ENCODE peak calls at places on chromosomes 1 and 21, in five cellular contexts. One of them, this sample, is unnamed.
A peak's percentile ranks its signal among the peaks of the same experiment; 100 is the strongest.

GRCh38 chr1:230145953-230146476 is 79.0 kb downstream of the GALNT2 start:
- DNase-seq in endothelial cell of umbilical vein: no peak
- DNase-seq in hepatocyte: no peak
- DNase-seq in PC-9: no peak
- DNase-seq in H1: no peak
- DNase-seq in this sample: no peak

GRCh38 chr21:35139382-35139715 is 90.2 kb upstream of the RUNX1 start:
- DNase-seq in endothelial cell of umbilical vein: no peak
- DNase-seq in PC-9: no peak
- DNase-seq in H1: no peak
- DNase-seq in hepatocyte: no peak
- DNase-seq in this sample: no peak

GRCh38 chr1:24383381-24383940 is 30.1 kb downstream of the STPG1 start:
- DNase-seq in H1: no peak
- DNase-seq in endothelial cell of umbilical vein: no peak
- DNase-seq in PC-9: no peak
- DNase-seq in hepatocyte: no peak
- DNase-seq in this sample: no peak

GRCh38 chr1:116878804-116879477 is 30.8 kb upstream of the PTGFRN start:
- DNase-seq in PC-9: peak; percentile 33
- DNase-seq in hepatocyte: peak; percentile 42
- DNase-seq in H1: peak; percentile 54
- DNase-seq in endothelial cell of umbilical vein: peak; percentile 72
- DNase-seq in this sample: peak; percentile 92

GRCh38 chr1:51976831-51977602 is 13.5 kb downstream of the RAB3B start:
- DNase-seq in H1: no peak
- DNase-seq in hepatocyte: peak; percentile 44
- DNase-seq in endothelial cell of umbilical vein: no peak
- DNase-seq in PC-9: peak; percentile 68
- DNase-seq in this sample: no peak

GRCh38 chr21:38804617-38805281 is 980 bp upstream of the ETS2 start:
- DNase-seq in PC-9: peak; percentile 70
- DNase-seq in H1: peak; percentile 76
- DNase-seq in endothelial cell of umbilical vein: peak; percentile 72
- DNase-seq in hepatocyte: peak; percentile 88
- DNase-seq in this sample: no peak

GRCh38 chr1:41420877-41421276 is 59.6 kb downstream of the FOXO6 start:
- DNase-seq in H1: no peak
- DNase-seq in endothelial cell of umbilical vein: no peak
- DNase-seq in PC-9: no peak
- DNase-seq in hepatocyte: no peak
- DNase-seq in this sample: no peak

GRCh38 chr1:201745023-201745422 is 83.9 kb upstream of the IPO9 start:
- DNase-seq in endothelial cell of umbilical vein: no peak
- DNase-seq in H1: no peak
- DNase-seq in PC-9: peak; percentile 67
- DNase-seq in hepatocyte: no peak
- DNase-seq in this sample: peak; percentile 26

GRCh38 chr1:153717330-153717729 is 10.5 kb upstream of the INTS3 start:
- DNase-seq in endothelial cell of umbilical vein: no peak
- DNase-seq in hepatocyte: no peak
- DNase-seq in H1: no peak
- DNase-seq in PC-9: no peak
- DNase-seq in this sample: no peak

GRCh38 chr1:167165948-167166702 is 54.6 kb upstream of the POU2F1 start:
- DNase-seq in H1: peak; percentile 77
- DNase-seq in hepatocyte: peak; percentile 72
- DNase-seq in PC-9: no peak
- DNase-seq in endothelial cell of umbilical vein: no peak
- DNase-seq in this sample: no peak

GRCh38 chr1:178931843-178932551 is 61.1 kb upstream of the ANGPTL1 start:
- DNase-seq in H1: no peak
- DNase-seq in endothelial cell of umbilical vein: no peak
- DNase-seq in hepatocyte: peak; percentile 73
- DNase-seq in PC-9: no peak
- DNase-seq in this sample: no peak

GRCh38 chr1:37474697-37475379 is 458 bp downstream of the ZC3H12A start:
- DNase-seq in endothelial cell of umbilical vein: no peak
- DNase-seq in PC-9: no peak
- DNase-seq in H1: no peak
- DNase-seq in hepatocyte: no peak
- DNase-seq in this sample: no peak

GRCh38 chr1:38624341-38625039 is 235.1 kb downstream of the RRAGC start:
- DNase-seq in endothelial cell of umbilical vein: no peak
- DNase-seq in PC-9: no peak
- DNase-seq in hepatocyte: no peak
- DNase-seq in H1: no peak
- DNase-seq in this sample: no peak

GRCh38 chr1:107139833-107140702 is 771 bp upstream of the NTNG1 start:
- DNase-seq in PC-9: no peak
- DNase-seq in H1: peak; percentile 75
- DNase-seq in endothelial cell of umbilical vein: peak; percentile 3
- DNase-seq in hepatocyte: peak; percentile 68
- DNase-seq in this sample: peak; percentile 70

GRCh38 chr1:160460683-160461287 is 60.4 kb downstream of the VANGL2 start:
- DNase-seq in PC-9: no peak
- DNase-seq in hepatocyte: no peak
- DNase-seq in endothelial cell of umbilical vein: peak; percentile 10
- DNase-seq in H1: no peak
- DNase-seq in this sample: no peak

GRCh38 chr1:158353333-158354038 is at the start of gene CD1E:
- DNase-seq in H1: no peak
- DNase-seq in PC-9: no peak
- DNase-seq in endothelial cell of umbilical vein: no peak
- DNase-seq in hepatocyte: no peak
- DNase-seq in this sample: no peak

GRCh38 chr1:15848143-15848928 is 829 bp downstream of the SPEN start:
- DNase-seq in endothelial cell of umbilical vein: peak; percentile 52
- DNase-seq in PC-9: no peak
- DNase-seq in H1: peak; percentile 67
- DNase-seq in hepatocyte: peak; percentile 58
- DNase-seq in this sample: peak; percentile 25

GRCh38 chr1:167627865-167628641 is 2.0 kb upstream of the RCSD1 start:
- DNase-seq in H1: no peak
- DNase-seq in endothelial cell of umbilical vein: no peak
- DNase-seq in PC-9: peak; percentile 57
- DNase-seq in hepatocyte: no peak
- DNase-seq in this sample: no peak

GRCh38 chr1:6246497-6247295 is 2.7 kb downstream of the HES3 start:
- DNase-seq in hepatocyte: peak; percentile 87
- DNase-seq in endothelial cell of umbilical vein: peak; percentile 58
- DNase-seq in H1: peak; percentile 96
- DNase-seq in PC-9: no peak
- DNase-seq in this sample: peak; percentile 47

GRCh38 chr1:160494620-160495019 is 28.4 kb downstream of the SLAMF6 start:
- DNase-seq in PC-9: no peak
- DNase-seq in H1: peak; percentile 53
- DNase-seq in endothelial cell of umbilical vein: no peak
- DNase-seq in hepatocyte: peak; percentile 14
- DNase-seq in this sample: no peak

GRCh38 chr1:184069675-184070074 is 18.1 kb downstream of the TSEN15 start:
- DNase-seq in PC-9: no peak
- DNase-seq in endothelial cell of umbilical vein: no peak
- DNase-seq in H1: no peak
- DNase-seq in hepatocyte: no peak
- DNase-seq in this sample: no peak

GRCh38 chr1:165851034-165851658 is 23.7 kb downstream of the UCK2 start:
- DNase-seq in endothelial cell of umbilical vein: no peak
- DNase-seq in hepatocyte: no peak
- DNase-seq in PC-9: no peak
- DNase-seq in H1: no peak
- DNase-seq in this sample: peak; percentile 92

GRCh38 chr1:100719490-100719889 is at the start of gene VCAM1:
- DNase-seq in hepatocyte: peak; percentile 36
- DNase-seq in PC-9: no peak
- DNase-seq in endothelial cell of umbilical vein: peak; percentile 42
- DNase-seq in H1: peak; percentile 49
- DNase-seq in this sample: no peak

GRCh38 chr1:74531807-74532206 is 19.4 kb upstream of the LRRC53 start:
- DNase-seq in endothelial cell of umbilical vein: no peak
- DNase-seq in PC-9: no peak
- DNase-seq in H1: no peak
- DNase-seq in hepatocyte: no peak
- DNase-seq in this sample: no peak

GRCh38 chr21:41407541-41408460 is 18.2 kb upstream of the MX1 start:
- DNase-seq in H1: no peak
- DNase-seq in PC-9: no peak
- DNase-seq in hepatocyte: no peak
- DNase-seq in endothelial cell of umbilical vein: no peak
- DNase-seq in this sample: no peak

GRCh38 chr1:70455291-70455690 is 44.2 kb downstream of the CTH start:
- DNase-seq in PC-9: no peak
- DNase-seq in endothelial cell of umbilical vein: no peak
- DNase-seq in H1: no peak
- DNase-seq in hepatocyte: no peak
- DNase-seq in this sample: no peak

GRCh38 chr1:77513839-77514763 is 168.4 kb downstream of the ZZZ3 start:
- DNase-seq in H1: no peak
- DNase-seq in PC-9: no peak
- DNase-seq in hepatocyte: no peak
- DNase-seq in endothelial cell of umbilical vein: peak; percentile 88
- DNase-seq in this sample: peak; percentile 32

GRCh38 chr1:152049291-152050073 is 12.7 kb upstream of the S100A11 start:
- DNase-seq in endothelial cell of umbilical vein: no peak
- DNase-seq in PC-9: peak; percentile 65
- DNase-seq in H1: no peak
- DNase-seq in hepatocyte: no peak
- DNase-seq in this sample: peak; percentile 82

GRCh38 chr1:22018583-22019559 is 17.4 kb downstream of the CELA3A start:
- DNase-seq in endothelial cell of umbilical vein: peak; percentile 78
- DNase-seq in PC-9: peak; percentile 95
- DNase-seq in hepatocyte: no peak
- DNase-seq in H1: no peak
- DNase-seq in this sample: peak; percentile 93
- TF ChIP-seq CTCF in endothelial cell of umbilical vein: peak; percentile 26
- TF ChIP-seq CTCF in PC-9: peak; percentile 43
- TF ChIP-seq CTCF in hepatocyte: peak; percentile 25
- TF ChIP-seq CTCF in H1: peak; percentile 50
- TF ChIP-seq CTCF in this sample: peak; percentile 18

GRCh38 chr1:112633628-112634027 is 14.0 kb downstream of the CAPZA1 start:
- DNase-seq in H1: no peak
- DNase-seq in endothelial cell of umbilical vein: no peak
- DNase-seq in PC-9: no peak
- DNase-seq in hepatocyte: no peak
- DNase-seq in this sample: no peak

GRCh38 chr1:112634367-112634766 is 14.7 kb downstream of the CAPZA1 start:
- DNase-seq in endothelial cell of umbilical vein: no peak
- DNase-seq in H1: no peak
- DNase-seq in hepatocyte: no peak
- DNase-seq in PC-9: no peak
- DNase-seq in this sample: no peak

GRCh38 chr1:112636597-112637256 is 17.1 kb downstream of the CAPZA1 start:
- DNase-seq in endothelial cell of umbilical vein: peak; percentile 63
- DNase-seq in H1: no peak
- DNase-seq in hepatocyte: no peak
- DNase-seq in PC-9: no peak
- DNase-seq in this sample: no peak

GRCh38 chr1:112638109-112638426 is 18.4 kb downstream of the CAPZA1 start:
- DNase-seq in PC-9: no peak
- DNase-seq in hepatocyte: no peak
- DNase-seq in H1: no peak
- DNase-seq in endothelial cell of umbilical vein: no peak
- DNase-seq in this sample: peak; percentile 43

GRCh38 chr1:112637257-112638108 is 17.9 kb downstream of the CAPZA1 start:
- DNase-seq in PC-9: peak; percentile 69
- DNase-seq in endothelial cell of umbilical vein: no peak
- DNase-seq in H1: no peak
- DNase-seq in hepatocyte: no peak
- DNase-seq in this sample: peak; percentile 68
- H3K4me2 ChIP-seq in PC-9: peak overlapping the region; percentile 28
- H3K4me2 ChIP-seq in endothelial cell of umbilical vein: peak overlapping the region; percentile 82
- H3K4me2 ChIP-seq in H1: no peak overlapping the region
- H3K4me2 ChIP-seq in hepatocyte: peak overlapping the region; percentile 6
- H3K4me2 ChIP-seq in this sample: peak overlapping the region; percentile 71

DNA sequence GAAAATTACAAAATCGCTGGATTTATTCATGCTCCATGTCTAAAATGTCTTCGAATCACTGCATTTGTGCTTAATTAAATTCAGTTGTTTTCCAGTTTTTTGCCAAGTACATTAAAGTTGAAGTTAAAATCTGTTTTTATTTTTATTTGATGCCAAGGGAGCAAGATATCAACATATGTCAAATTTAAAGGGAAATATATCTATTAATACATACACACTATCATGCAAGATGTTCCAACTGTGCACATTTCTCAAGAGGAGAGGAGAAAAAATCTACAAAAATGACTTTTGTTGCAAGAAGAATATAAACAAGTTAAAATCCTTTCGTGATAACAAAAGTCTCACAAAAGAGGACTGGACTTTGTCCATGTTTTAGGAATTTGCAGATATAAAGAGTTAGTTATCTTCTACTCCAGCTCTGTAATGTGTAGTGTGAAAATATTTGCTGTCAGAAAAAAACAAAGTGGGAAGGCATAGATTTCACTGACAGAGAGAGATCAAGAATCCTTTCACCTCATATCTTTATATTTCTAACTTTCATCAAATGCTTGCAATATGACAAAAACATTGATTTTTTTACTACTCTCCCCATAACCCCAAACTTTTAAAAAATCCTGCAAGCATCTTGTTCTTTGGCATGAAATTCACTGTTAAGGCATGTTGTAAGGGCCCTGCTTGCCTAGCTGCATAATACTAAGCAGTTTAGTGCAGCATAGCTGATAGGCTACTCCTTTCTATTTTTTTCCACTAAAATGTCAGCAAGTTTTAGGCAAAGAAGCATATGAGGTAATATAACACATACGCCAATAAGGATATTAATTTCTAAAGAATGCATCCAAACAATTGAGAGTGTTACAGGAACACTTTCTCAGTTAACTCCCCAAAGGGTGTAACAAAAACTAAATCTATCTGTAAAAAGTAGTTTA is 340.2 kb upstream of the ADAMTS5 start:
- DNase-seq in endothelial cell of umbilical vein: no peak
- DNase-seq in hepatocyte: no peak
- DNase-seq in H1: no peak
- DNase-seq in PC-9: no peak
- DNase-seq in this sample: no peak
- H2AFZ ChIP-seq in endothelial cell of umbilical vein: no peak overlapping the region
- H2AFZ ChIP-seq in hepatocyte: no peak overlapping the region
- H2AFZ ChIP-seq in H1: no peak overlapping the region
- H2AFZ ChIP-seq in PC-9: no peak overlapping the region
- H2AFZ ChIP-seq in this sample: no peak overlapping the region

GRCh38 chr1:239954836-239955235 is 136.8 kb upstream of the FMN2 start:
- DNase-seq in H1: no peak
- DNase-seq in endothelial cell of umbilical vein: no peak
- DNase-seq in PC-9: no peak
- DNase-seq in hepatocyte: no peak
- DNase-seq in this sample: no peak

GRCh38 chr1:239947789-239948188 is 143.9 kb upstream of the FMN2 start:
- DNase-seq in PC-9: no peak
- DNase-seq in H1: no peak
- DNase-seq in hepatocyte: no peak
- DNase-seq in endothelial cell of umbilical vein: no peak
- DNase-seq in this sample: no peak

GRCh38 chr1:239952348-239953307 is 139.1 kb upstream of the FMN2 start:
- DNase-seq in hepatocyte: no peak
- DNase-seq in endothelial cell of umbilical vein: no peak
- DNase-seq in PC-9: no peak
- DNase-seq in H1: peak; percentile 78
- DNase-seq in this sample: no peak

GRCh38 chr1:239955431-239955830 is 136.3 kb upstream of the FMN2 start:
- DNase-seq in endothelial cell of umbilical vein: no peak
- DNase-seq in PC-9: no peak
- DNase-seq in H1: no peak
- DNase-seq in hepatocyte: no peak
- DNase-seq in this sample: no peak

GRCh38 chr1:239951518-239952130 is 140.1 kb upstream of the FMN2 start:
- DNase-seq in PC-9: peak; percentile 48
- DNase-seq in endothelial cell of umbilical vein: peak; percentile 51
- DNase-seq in H1: peak; percentile 72
- DNase-seq in hepatocyte: peak; percentile 89
- DNase-seq in this sample: peak; percentile 19
- TF ChIP-seq CTCF in PC-9: peak; percentile 80
- TF ChIP-seq CTCF in endothelial cell of umbilical vein: peak; percentile 44
- TF ChIP-seq CTCF in H1: peak; percentile 78
- TF ChIP-seq CTCF in hepatocyte: peak; percentile 78
- TF ChIP-seq CTCF in this sample: peak; percentile 64

This sample was measured in mammary epithelial cell.